ENCODE peak calls at places on chromosomes 5 and 9, in four cellular contexts. One of them, this sample, is unnamed.

GRCh38 chr5:6274846-6275543 is 103.4 kb downstream of the MED10 start:
- DNase-seq in K562: no peak
- DNase-seq in IMR-90: no peak
- DNase-seq in GM12878: peak; percentile 45
- DNase-seq in this sample: no peak

GRCh38 chr5:60842859-60843692 is 993 bp downstream of the ELOVL7 start:
- DNase-seq in GM12878: no peak
- DNase-seq in K562: no peak
- DNase-seq in IMR-90: no peak
- DNase-seq in this sample: peak; percentile 8

GRCh38 chr5:9513825-9514224 is 32.0 kb downstream of the SEMA5A start:
- DNase-seq in GM12878: no peak
- DNase-seq in IMR-90: peak; percentile 47
- DNase-seq in K562: no peak
- DNase-seq in this sample: no peak

GRCh38 chr5:158698768-158699167 is 400.9 kb downstream of the EBF1 start:
- DNase-seq in IMR-90: no peak
- DNase-seq in GM12878: no peak
- DNase-seq in K562: no peak
- DNase-seq in this sample: no peak

GRCh38 chr9:125815568-125815967 is 68.4 kb downstream of the PBX3 start:
- DNase-seq in GM12878: no peak
- DNase-seq in K562: no peak
- DNase-seq in IMR-90: peak; percentile 34
- DNase-seq in this sample: no peak

GRCh38 chr5:67363195-67363594 is 166.6 kb upstream of the CD180 start:
- DNase-seq in K562: no peak
- DNase-seq in GM12878: no peak
- DNase-seq in IMR-90: no peak
- DNase-seq in this sample: no peak

GRCh38 chr5:7078901-7079300 is 317.0 kb upstream of the ADCY2 start:
- DNase-seq in IMR-90: no peak
- DNase-seq in GM12878: no peak
- DNase-seq in K562: no peak
- DNase-seq in this sample: peak; percentile 46

GRCh38 chr5:142800776-142801494 is 30.8 kb downstream of the ARHGAP26 start:
- DNase-seq in GM12878: peak; percentile 48
- DNase-seq in K562: no peak
- DNase-seq in IMR-90: no peak
- DNase-seq in this sample: no peak

GRCh38 chr9:72338631-72339030 is 26.4 kb downstream of the ZFAND5 start:
- DNase-seq in K562: no peak
- DNase-seq in GM12878: no peak
- DNase-seq in IMR-90: no peak
- DNase-seq in this sample: no peak

GRCh38 chr9:27497883-27498553 is 26.1 kb upstream of the IFNK start:
- DNase-seq in IMR-90: no peak
- DNase-seq in GM12878: no peak
- DNase-seq in K562: no peak
- DNase-seq in this sample: no peak

GRCh38 chr5:75616961-75617660 is 5.9 kb downstream of the ANKDD1B start:
- DNase-seq in GM12878: no peak
- DNase-seq in K562: no peak
- DNase-seq in IMR-90: no peak
- DNase-seq in this sample: no peak

GRCh38 chr5:102583663-102584062 is 84.9 kb upstream of the SLCO6A1 start:
- DNase-seq in GM12878: no peak
- DNase-seq in K562: peak; percentile 9
- DNase-seq in IMR-90: peak; percentile 18
- DNase-seq in this sample: peak; percentile 43

GRCh38 chr9:81814794-81815464 is 113.3 kb upstream of the SPATA31D4 start:
- DNase-seq in GM12878: peak; percentile 27
- DNase-seq in K562: no peak
- DNase-seq in IMR-90: no peak
- DNase-seq in this sample: peak; percentile 61

GRCh38 chr5:163533229-163533628 is 27.8 kb downstream of the MAT2B start:
- DNase-seq in IMR-90: no peak
- DNase-seq in K562: no peak
- DNase-seq in GM12878: no peak
- DNase-seq in this sample: no peak

GRCh38 chr5:143110591-143110990 is 292.9 kb downstream of the NR3C1 start:
- DNase-seq in GM12878: no peak
- DNase-seq in K562: no peak
- DNase-seq in IMR-90: peak; percentile 18
- DNase-seq in this sample: no peak

GRCh38 chr5:34526682-34527305 is 129.3 kb upstream of the RAI14 start:
- DNase-seq in K562: peak; percentile 43
- DNase-seq in IMR-90: no peak
- DNase-seq in GM12878: no peak
- DNase-seq in this sample: peak; percentile 86

GRCh38 chr9:15735083-15735974 is 182.5 kb downstream of the CCDC171 start:
- DNase-seq in IMR-90: peak; percentile 94
- DNase-seq in GM12878: no peak
- DNase-seq in K562: no peak
- DNase-seq in this sample: peak; percentile 84

GRCh38 chr5:167870055-167870454 is 421.4 kb upstream of the WWC1 start:
- DNase-seq in IMR-90: no peak
- DNase-seq in K562: no peak
- DNase-seq in GM12878: no peak
- DNase-seq in this sample: no peak

GRCh38 chr5:146529984-146530383 is 14.0 kb upstream of the GPR151 start:
- DNase-seq in GM12878: no peak
- DNase-seq in K562: no peak
- DNase-seq in IMR-90: no peak
- DNase-seq in this sample: no peak

GRCh38 chr5:119077444-119077843 is 6.6 kb downstream of the DMXL1 start:
- DNase-seq in GM12878: no peak
- DNase-seq in K562: no peak
- DNase-seq in IMR-90: no peak
- DNase-seq in this sample: no peak

GRCh38 chr5:18394154-18394804 is 760.0 kb downstream of the TAF11L14 start:
- DNase-seq in IMR-90: peak; percentile 18
- DNase-seq in GM12878: no peak
- DNase-seq in K562: peak; percentile 39
- DNase-seq in this sample: peak; percentile 40

GRCh38 chr5:18393546-18393945 is 759.3 kb downstream of the TAF11L14 start:
- DNase-seq in IMR-90: no peak
- DNase-seq in GM12878: no peak
- DNase-seq in K562: no peak
- DNase-seq in this sample: no peak

GRCh38 chr5:18397393-18397792 is 763.1 kb downstream of the TAF11L14 start:
- DNase-seq in IMR-90: no peak
- DNase-seq in K562: no peak
- DNase-seq in GM12878: no peak
- DNase-seq in this sample: no peak

GRCh38 chr5:18395126-18396110 is 761.2 kb downstream of the TAF11L14 start:
- DNase-seq in IMR-90: no peak
- DNase-seq in K562: no peak
- DNase-seq in GM12878: no peak
- DNase-seq in this sample: no peak
- TF ChIP-seq FOS in IMR-90: no peak
- TF ChIP-seq FOS in K562: no peak
- TF ChIP-seq FOS in GM12878: no peak
- TF ChIP-seq FOS in this sample: no peak

DNA sequence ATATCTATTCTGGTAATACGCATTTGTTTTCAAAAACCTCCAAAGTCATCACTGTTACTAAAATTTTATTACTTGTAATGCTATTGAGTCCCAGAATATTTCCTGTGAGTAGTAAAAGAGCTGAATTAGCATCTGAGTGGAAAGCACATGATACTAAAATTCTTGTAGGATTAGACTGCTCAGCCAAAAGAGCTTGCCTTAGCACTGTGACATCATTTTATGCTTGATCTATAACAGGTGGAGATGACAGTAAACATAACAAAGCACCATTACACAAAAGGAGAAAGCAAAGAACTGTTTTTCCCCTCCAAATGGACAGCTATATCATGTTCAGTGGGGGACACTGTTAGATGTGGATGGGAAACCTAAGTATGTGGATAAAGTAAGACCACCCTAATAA is 5.8 kb upstream of the JAK2 start:
- DNase-seq in K562: no peak
- DNase-seq in IMR-90: peak; percentile 53
- DNase-seq in GM12878: no peak
- DNase-seq in this sample: no peak
- H3K27ac ChIP-seq in K562: no peak overlapping the region
- H3K27ac ChIP-seq in IMR-90: no peak overlapping the region
- H3K27ac ChIP-seq in GM12878: no peak overlapping the region
- H3K27ac ChIP-seq in this sample: no peak overlapping the region

GRCh38 chr9:136694865-136695247 is 7.6 kb upstream of the AGPAT2 start:
- DNase-seq in K562: no peak
- DNase-seq in IMR-90: no peak
- DNase-seq in GM12878: no peak
- DNase-seq in this sample: no peak

GRCh38 chr9:136694163-136694864 is 7.1 kb upstream of the AGPAT2 start:
- DNase-seq in IMR-90: peak; percentile 18
- DNase-seq in GM12878: no peak
- DNase-seq in K562: peak; percentile 85
- DNase-seq in this sample: peak; percentile 61

GRCh38 chr9:136695955-136696354 is 8.7 kb upstream of the AGPAT2 start:
- DNase-seq in IMR-90: no peak
- DNase-seq in K562: no peak
- DNase-seq in GM12878: no peak
- DNase-seq in this sample: no peak

GRCh38 chr9:136696502-136696901 is 9.2 kb upstream of the AGPAT2 start:
- DNase-seq in K562: no peak
- DNase-seq in GM12878: no peak
- DNase-seq in IMR-90: no peak
- DNase-seq in this sample: no peak

DNA sequence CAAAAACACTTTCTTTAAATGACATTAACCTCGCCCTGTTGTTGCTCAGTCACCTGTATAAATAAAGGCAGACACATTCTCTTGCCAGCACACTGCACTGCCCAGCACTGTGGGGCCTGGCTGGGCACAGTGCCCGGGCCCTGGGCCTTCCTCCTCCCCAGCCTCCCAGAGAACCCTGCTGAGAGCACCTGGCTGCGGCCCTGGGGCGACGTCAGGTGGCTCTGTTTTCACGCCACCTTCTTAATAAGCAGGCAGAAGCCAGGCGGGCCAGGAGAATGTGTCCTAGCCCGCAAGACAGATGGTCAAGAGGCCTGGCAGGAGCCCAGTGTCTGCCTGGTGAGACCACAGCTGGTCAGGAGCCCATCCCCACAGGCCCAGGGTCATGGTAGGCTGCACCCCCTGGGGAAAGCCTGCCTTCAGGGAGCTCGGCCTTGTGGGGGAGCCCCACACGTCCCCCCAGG is 8.2 kb upstream of the AGPAT2 start:
- DNase-seq in IMR-90: no peak
- DNase-seq in GM12878: no peak
- DNase-seq in K562: no peak
- DNase-seq in this sample: peak; percentile 29
- TF ChIP-seq FOS in IMR-90: no peak
- TF ChIP-seq FOS in GM12878: no peak
- TF ChIP-seq FOS in K562: no peak
- TF ChIP-seq FOS in this sample: no peak

GRCh38 chr5:74408150-74409043 is 232.1 kb downstream of the ENC1 start:
- DNase-seq in IMR-90: no peak
- DNase-seq in K562: no peak
- DNase-seq in GM12878: no peak
- DNase-seq in this sample: peak; percentile 76
- H3K27ac ChIP-seq in IMR-90: no peak overlapping the region
- H3K27ac ChIP-seq in K562: no peak overlapping the region
- H3K27ac ChIP-seq in GM12878: no peak overlapping the region
- H3K27ac ChIP-seq in this sample: peak overlapping the region; percentile 51